ENCODE peak calls at places on chromosome 2, in six cellular contexts. O is stimulated activated CD4-positive, alpha-beta T cell treated with anti-CD3 and anti-CD28 coated beads, TNF-alpha, amount 100 ng/mL, for 48 hours; L is EH; C is uterus; B is Right ventricle myocardium superior; W is stimulated activated naive CD4-positive, alpha-beta T cell. S is an unnamed sample.

GRCh38 chr2:239162141-239162821 is 238.5 kb downstream of the HDAC4 start:
- DNase-seq in O (no peak), L (no peak), C (peak), B (no peak), W (no peak), S (no peak)

GRCh38 chr2:634041-634440 is 43.2 kb downstream of the TMEM18 start:
- DNase-seq in O (no peak), L (no peak), C (no peak), B (no peak), W (no peak), S (no peak)

GRCh38 chr2:69781321-69782248 is 39.7 kb downstream of the ANXA4 start:
- DNase-seq in O (no peak), L (no peak), C (no peak), B (no peak), W (no peak), S (no peak)

GRCh38 chr2:219772103-219772502 is 144.7 kb downstream of the SLC4A3 start:
- DNase-seq in O (no peak), L (no peak), C (no peak), B (no peak), W (no peak), S (no peak)

GRCh38 chr2:237162959-237163358 is 77.3 kb downstream of the COPS8 start:
- DNase-seq in O (no peak), L (no peak), C (no peak), B (no peak), W (no peak), S (no peak)

GRCh38 chr2:43226955-43227829 is 786 bp upstream of the ZFP36L2 start:
- DNase-seq in O (peak), L (peak), C (peak), B (peak), W (peak), S (peak)

GRCh38 chr2:8316356-8316755 is 365.5 kb upstream of the ID2 start:
- DNase-seq in O (no peak), L (no peak), C (no peak), B (no peak), W (no peak), S (no peak)

GRCh38 chr2:237091779-237092436 is 6.2 kb downstream of the COPS8 start:
- DNase-seq in O (no peak), L (peak), C (peak), B (peak), W (no peak), S (no peak)

GRCh38 chr2:7685342-7686015 is 768.3 kb downstream of the RNF144A start:
- DNase-seq in O (no peak), L (peak), C (no peak), B (no peak), W (no peak), S (no peak)

GRCh38 chr2:129061079-129061785 is 742.6 kb upstream of the HS6ST1 start:
- DNase-seq in O (no peak), L (peak), C (no peak), B (no peak), W (no peak), S (no peak)